ENCODE peak calls at places on chromosomes 6 and 20, in seven cellular contexts. One of them, this sample, is unnamed.

GRCh38 chr6:46760925-46761324 is 14.2 kb downstream of the ANKRD66 start:
- DNase-seq in EL: no peak
- DNase-seq in Ammon's horn: no peak
- DNase-seq in Kasumi-1: no peak
- DNase-seq in HTR-8/SVneo: no peak
- DNase-seq in fibroblast of gingiva: no peak
- DNase-seq in NAMALWA: no peak
- DNase-seq in this sample: no peak

GRCh38 chr6:26140254-26140966 is 53.2 kb downstream of the HFE start:
- DNase-seq in fibroblast of gingiva: no peak
- DNase-seq in NAMALWA: no peak
- DNase-seq in HTR-8/SVneo: no peak
- DNase-seq in EL: no peak
- DNase-seq in Kasumi-1: no peak
- DNase-seq in Ammon's horn: no peak
- DNase-seq in this sample: no peak

GRCh38 chr6:75759207-75759606 is 10.2 kb downstream of the MYO6 start:
- DNase-seq in Kasumi-1: peak
- DNase-seq in EL: no peak
- DNase-seq in fibroblast of gingiva: no peak
- DNase-seq in HTR-8/SVneo: no peak
- DNase-seq in Ammon's horn: no peak
- DNase-seq in NAMALWA: no peak
- DNase-seq in this sample: no peak

GRCh38 chr6:105646391-105646867 is 243.5 kb upstream of the PREP start:
- DNase-seq in fibroblast of gingiva: no peak
- DNase-seq in NAMALWA: no peak
- DNase-seq in Kasumi-1: no peak
- DNase-seq in HTR-8/SVneo: no peak
- DNase-seq in Ammon's horn: no peak
- DNase-seq in EL: peak
- DNase-seq in this sample: no peak

GRCh38 chr20:46621492-46621891 is 29.8 kb downstream of the SLC13A3 start:
- DNase-seq in Kasumi-1: no peak
- DNase-seq in NAMALWA: no peak
- DNase-seq in fibroblast of gingiva: peak
- DNase-seq in Ammon's horn: no peak
- DNase-seq in EL: peak
- DNase-seq in HTR-8/SVneo: peak
- DNase-seq in this sample: no peak

GRCh38 chr6:8041933-8042583 is 22.1 kb downstream of the BLOC1S5 start:
- DNase-seq in NAMALWA: no peak
- DNase-seq in HTR-8/SVneo: no peak
- DNase-seq in Kasumi-1: no peak
- DNase-seq in EL: no peak
- DNase-seq in Ammon's horn: no peak
- DNase-seq in fibroblast of gingiva: peak
- DNase-seq in this sample: no peak

GRCh38 chr6:52108128-52108527 is 20.7 kb upstream of the PKHD1 start:
- DNase-seq in fibroblast of gingiva: no peak
- DNase-seq in Kasumi-1: no peak
- DNase-seq in NAMALWA: no peak
- DNase-seq in EL: no peak
- DNase-seq in Ammon's horn: no peak
- DNase-seq in HTR-8/SVneo: peak
- DNase-seq in this sample: no peak

GRCh38 chr20:21900431-21900830 is 195.0 kb downstream of the PAX1 start:
- DNase-seq in NAMALWA: no peak
- DNase-seq in fibroblast of gingiva: no peak
- DNase-seq in Kasumi-1: no peak
- DNase-seq in HTR-8/SVneo: no peak
- DNase-seq in EL: no peak
- DNase-seq in Ammon's horn: no peak
- DNase-seq in this sample: no peak

GRCh38 chr6:90604546-90604945 is 17.7 kb upstream of the MAP3K7 start:
- DNase-seq in fibroblast of gingiva: no peak
- DNase-seq in EL: no peak
- DNase-seq in Ammon's horn: no peak
- DNase-seq in HTR-8/SVneo: no peak
- DNase-seq in Kasumi-1: no peak
- DNase-seq in NAMALWA: no peak
- DNase-seq in this sample: no peak

GRCh38 chr6:152952866-152953509 is 29.9 kb downstream of the FBXO5 start:
- DNase-seq in HTR-8/SVneo: peak
- DNase-seq in NAMALWA: peak
- DNase-seq in Kasumi-1: peak
- DNase-seq in fibroblast of gingiva: peak
- DNase-seq in EL: peak
- DNase-seq in Ammon's horn: peak
- DNase-seq in this sample: no peak

GRCh38 chr6:35096129-35096852 is 44.8 kb downstream of the TCP11 start:
- DNase-seq in Ammon's horn: no peak
- DNase-seq in NAMALWA: no peak
- DNase-seq in HTR-8/SVneo: peak
- DNase-seq in EL: peak
- DNase-seq in Kasumi-1: no peak
- DNase-seq in fibroblast of gingiva: peak
- DNase-seq in this sample: no peak

GRCh38 chr6:170208651-170209353 is 82.1 kb downstream of the DLL1 start:
- DNase-seq in Ammon's horn: no peak
- DNase-seq in Kasumi-1: no peak
- DNase-seq in NAMALWA: no peak
- DNase-seq in EL: no peak
- DNase-seq in fibroblast of gingiva: no peak
- DNase-seq in HTR-8/SVneo: no peak
- DNase-seq in this sample: no peak

GRCh38 chr6:56709650-56710049 is 67.0 kb upstream of the DST start:
- DNase-seq in NAMALWA: no peak
- DNase-seq in HTR-8/SVneo: no peak
- DNase-seq in Ammon's horn: no peak
- DNase-seq in Kasumi-1: no peak
- DNase-seq in EL: no peak
- DNase-seq in fibroblast of gingiva: no peak
- DNase-seq in this sample: no peak

GRCh38 chr6:56957856-56958255 is 2.9 kb downstream of the BEND6 start:
- DNase-seq in Ammon's horn: no peak
- DNase-seq in NAMALWA: no peak
- DNase-seq in EL: no peak
- DNase-seq in fibroblast of gingiva: no peak
- DNase-seq in HTR-8/SVneo: no peak
- DNase-seq in Kasumi-1: no peak
- DNase-seq in this sample: no peak

GRCh38 chr6:33995046-33995872 is 150.6 kb downstream of the GRM4 start:
- DNase-seq in NAMALWA: no peak
- DNase-seq in EL: no peak
- DNase-seq in HTR-8/SVneo: no peak
- DNase-seq in fibroblast of gingiva: no peak
- DNase-seq in Kasumi-1: no peak
- DNase-seq in Ammon's horn: no peak
- DNase-seq in this sample: peak

GRCh38 chr20:665276-665675 is 10.3 kb downstream of the SCRT2 start:
- DNase-seq in EL: no peak
- DNase-seq in NAMALWA: no peak
- DNase-seq in Kasumi-1: no peak
- DNase-seq in HTR-8/SVneo: no peak
- DNase-seq in fibroblast of gingiva: no peak
- DNase-seq in Ammon's horn: no peak
- DNase-seq in this sample: no peak

GRCh38 chr6:113860165-113860955 is 3.2 kb downstream of the MARCKS start:
- DNase-seq in EL: peak
- DNase-seq in Kasumi-1: no peak
- DNase-seq in HTR-8/SVneo: no peak
- DNase-seq in fibroblast of gingiva: peak
- DNase-seq in NAMALWA: no peak
- DNase-seq in Ammon's horn: peak
- DNase-seq in this sample: no peak

GRCh38 chr6:168032383-168032760 is 34.9 kb downstream of the KIF25 start:
- DNase-seq in Kasumi-1: no peak
- DNase-seq in EL: peak
- DNase-seq in Ammon's horn: no peak
- DNase-seq in HTR-8/SVneo: peak
- DNase-seq in fibroblast of gingiva: peak
- DNase-seq in NAMALWA: no peak
- DNase-seq in this sample: no peak

GRCh38 chr6:113672691-113673149 is 184.4 kb upstream of the MARCKS start:
- DNase-seq in EL: peak
- DNase-seq in Ammon's horn: peak
- DNase-seq in NAMALWA: no peak
- DNase-seq in HTR-8/SVneo: peak
- DNase-seq in Kasumi-1: no peak
- DNase-seq in fibroblast of gingiva: peak
- DNase-seq in this sample: no peak

GRCh38 chr20:11581271-11581670 is 336.4 kb upstream of the BTBD3 start:
- DNase-seq in Ammon's horn: no peak
- DNase-seq in NAMALWA: peak
- DNase-seq in fibroblast of gingiva: no peak
- DNase-seq in EL: peak
- DNase-seq in Kasumi-1: no peak
- DNase-seq in HTR-8/SVneo: no peak
- DNase-seq in this sample: no peak

GRCh38 chr6:105991561-105992314 is 94.4 kb upstream of the PRDM1 start:
- DNase-seq in fibroblast of gingiva: no peak
- DNase-seq in EL: peak
- DNase-seq in HTR-8/SVneo: no peak
- DNase-seq in Ammon's horn: peak
- DNase-seq in Kasumi-1: peak
- DNase-seq in NAMALWA: peak
- DNase-seq in this sample: no peak

GRCh38 chr6:53439556-53439955 is 90.8 kb upstream of the ELOVL5 start:
- DNase-seq in fibroblast of gingiva: peak
- DNase-seq in HTR-8/SVneo: no peak
- DNase-seq in Ammon's horn: peak
- DNase-seq in NAMALWA: no peak
- DNase-seq in EL: peak
- DNase-seq in Kasumi-1: no peak
- DNase-seq in this sample: no peak

GRCh38 chr6:47134476-47135189 is 92.5 kb upstream of the ADGRF1 start:
- DNase-seq in HTR-8/SVneo: peak
- DNase-seq in EL: peak
- DNase-seq in Ammon's horn: peak
- DNase-seq in NAMALWA: no peak
- DNase-seq in fibroblast of gingiva: peak
- DNase-seq in Kasumi-1: peak
- DNase-seq in this sample: no peak

GRCh38 chr20:24583169-24583792 is 113.9 kb downstream of the SYNDIG1 start:
- DNase-seq in EL: no peak
- DNase-seq in Ammon's horn: no peak
- DNase-seq in NAMALWA: no peak
- DNase-seq in fibroblast of gingiva: no peak
- DNase-seq in HTR-8/SVneo: no peak
- DNase-seq in Kasumi-1: no peak
- DNase-seq in this sample: no peak

GRCh38 chr6:27250955-27251671 is 3.6 kb downstream of the PRSS16 start:
- DNase-seq in Ammon's horn: peak
- DNase-seq in EL: peak
- DNase-seq in HTR-8/SVneo: peak
- DNase-seq in NAMALWA: peak
- DNase-seq in fibroblast of gingiva: no peak
- DNase-seq in Kasumi-1: no peak
- DNase-seq in this sample: peak

GRCh38 chr6:63817492-63818050 is 182.0 kb downstream of the PHF3 start:
- DNase-seq in Ammon's horn: no peak
- DNase-seq in EL: no peak
- DNase-seq in fibroblast of gingiva: no peak
- DNase-seq in Kasumi-1: no peak
- DNase-seq in HTR-8/SVneo: no peak
- DNase-seq in NAMALWA: no peak
- DNase-seq in this sample: no peak

GRCh38 chr6:73631849-73632248 is 21.9 kb downstream of the SLC17A5 start:
- DNase-seq in NAMALWA: no peak
- DNase-seq in Ammon's horn: no peak
- DNase-seq in Kasumi-1: no peak
- DNase-seq in HTR-8/SVneo: no peak
- DNase-seq in EL: peak
- DNase-seq in fibroblast of gingiva: no peak
- DNase-seq in this sample: no peak

GRCh38 chr6:117906454-117906904 is 585 bp upstream of the SLC35F1 start:
- DNase-seq in Kasumi-1: peak
- DNase-seq in HTR-8/SVneo: no peak
- DNase-seq in EL: no peak
- DNase-seq in NAMALWA: no peak
- DNase-seq in fibroblast of gingiva: no peak
- DNase-seq in Ammon's horn: peak
- DNase-seq in this sample: no peak

GRCh38 chr6:163327936-163328335 is 86.6 kb upstream of the QKI start:
- DNase-seq in HTR-8/SVneo: no peak
- DNase-seq in NAMALWA: no peak
- DNase-seq in fibroblast of gingiva: no peak
- DNase-seq in Kasumi-1: no peak
- DNase-seq in Ammon's horn: no peak
- DNase-seq in EL: peak
- DNase-seq in this sample: no peak

GRCh38 chr20:63591786-63592355 is 17.8 kb upstream of the HELZ2 start:
- DNase-seq in EL: no peak
- DNase-seq in NAMALWA: no peak
- DNase-seq in Kasumi-1: no peak
- DNase-seq in Ammon's horn: no peak
- DNase-seq in fibroblast of gingiva: no peak
- DNase-seq in HTR-8/SVneo: no peak
- DNase-seq in this sample: no peak

GRCh38 chr20:58254890-58255289 is 26.4 kb upstream of the ANKRD60 start:
- DNase-seq in Kasumi-1: no peak
- DNase-seq in Ammon's horn: no peak
- DNase-seq in EL: no peak
- DNase-seq in HTR-8/SVneo: no peak
- DNase-seq in NAMALWA: no peak
- DNase-seq in fibroblast of gingiva: no peak
- DNase-seq in this sample: no peak

GRCh38 chr6:129501401-129502051 is 208.5 kb downstream of the ARHGAP18 start:
- DNase-seq in NAMALWA: no peak
- DNase-seq in EL: peak
- DNase-seq in fibroblast of gingiva: peak
- DNase-seq in HTR-8/SVneo: peak
- DNase-seq in Kasumi-1: peak
- DNase-seq in Ammon's horn: peak
- DNase-seq in this sample: no peak

GRCh38 chr6:160177220-160177619 is 55.6 kb downstream of the SLC22A1 start:
- DNase-seq in EL: peak
- DNase-seq in Kasumi-1: no peak
- DNase-seq in fibroblast of gingiva: no peak
- DNase-seq in Ammon's horn: no peak
- DNase-seq in NAMALWA: no peak
- DNase-seq in HTR-8/SVneo: no peak
- DNase-seq in this sample: no peak

GRCh38 chr6:75065524-75065923 is 140.3 kb downstream of the COL12A1 start:
- DNase-seq in Kasumi-1: no peak
- DNase-seq in fibroblast of gingiva: no peak
- DNase-seq in EL: peak
- DNase-seq in NAMALWA: no peak
- DNase-seq in Ammon's horn: peak
- DNase-seq in HTR-8/SVneo: no peak
- DNase-seq in this sample: no peak

GRCh38 chr6:99287523-99287922 is 62.0 kb downstream of the FAXC start:
- DNase-seq in Kasumi-1: no peak
- DNase-seq in fibroblast of gingiva: no peak
- DNase-seq in HTR-8/SVneo: no peak
- DNase-seq in Ammon's horn: no peak
- DNase-seq in EL: no peak
- DNase-seq in NAMALWA: no peak
- DNase-seq in this sample: no peak

GRCh38 chr20:53808733-53809132 is 215.1 kb upstream of the ZNF217 start:
- DNase-seq in Ammon's horn: no peak
- DNase-seq in NAMALWA: no peak
- DNase-seq in Kasumi-1: no peak
- DNase-seq in EL: no peak
- DNase-seq in fibroblast of gingiva: no peak
- DNase-seq in HTR-8/SVneo: no peak
- DNase-seq in this sample: no peak

GRCh38 chr6:155325700-155326516 is 11.6 kb upstream of the TFB1M start:
- DNase-seq in fibroblast of gingiva: no peak
- DNase-seq in Kasumi-1: no peak
- DNase-seq in Ammon's horn: no peak
- DNase-seq in HTR-8/SVneo: no peak
- DNase-seq in NAMALWA: no peak
- DNase-seq in EL: no peak
- DNase-seq in this sample: no peak

GRCh38 chr6:157047951-157048350 is 270.8 kb downstream of the ARID1B start:
- DNase-seq in Ammon's horn: no peak
- DNase-seq in EL: no peak
- DNase-seq in HTR-8/SVneo: no peak
- DNase-seq in fibroblast of gingiva: peak
- DNase-seq in NAMALWA: no peak
- DNase-seq in Kasumi-1: no peak
- DNase-seq in this sample: no peak

This sample was measured in suprapubic skin.